ENCODE peak calls at places on chromosomes 12 and 14, in five cellular contexts. One of them, this sample, is unnamed.
A peak's percentile ranks its signal among the peaks of the same experiment; 100 is the strongest.

GRCh38 chr12:54175130-54175963 is 13.4 kb downstream of the SMUG1 start:
- DNase-seq in type B pancreatic cell: no peak
- DNase-seq in psoas muscle: no peak
- DNase-seq in ACHN: no peak
- DNase-seq in stimulated activated CD4-positive, alpha-beta T cell treated with anti-CD3 and anti-CD28 coated beads, Interleukin-12 subunit alpha, Interleukin-12 subunit beta, amount 100 ng/mL, for 24 hours: no peak
- DNase-seq in this sample: no peak

GRCh38 chr12:55736076-55736475 is 6.8 kb upstream of the GDF11 start:
- DNase-seq in ACHN: no peak
- DNase-seq in type B pancreatic cell: no peak
- DNase-seq in psoas muscle: no peak
- DNase-seq in stimulated activated CD4-positive, alpha-beta T cell treated with anti-CD3 and anti-CD28 coated beads, Interleukin-12 subunit alpha, Interleukin-12 subunit beta, amount 100 ng/mL, for 24 hours: no peak
- DNase-seq in this sample: no peak

GRCh38 chr12:15937902-15938301 is 26.8 kb downstream of the DERA start:
- DNase-seq in ACHN: no peak
- DNase-seq in psoas muscle: no peak
- DNase-seq in stimulated activated CD4-positive, alpha-beta T cell treated with anti-CD3 and anti-CD28 coated beads, Interleukin-12 subunit alpha, Interleukin-12 subunit beta, amount 100 ng/mL, for 24 hours: no peak
- DNase-seq in type B pancreatic cell: no peak
- DNase-seq in this sample: no peak

GRCh38 chr12:125140918-125141573 is 75.8 kb downstream of the AACS start:
- DNase-seq in type B pancreatic cell: no peak
- DNase-seq in psoas muscle: no peak
- DNase-seq in ACHN: peak; percentile 81
- DNase-seq in stimulated activated CD4-positive, alpha-beta T cell treated with anti-CD3 and anti-CD28 coated beads, Interleukin-12 subunit alpha, Interleukin-12 subunit beta, amount 100 ng/mL, for 24 hours: no peak
- DNase-seq in this sample: no peak

GRCh38 chr12:130872179-130873096 is 572 bp downstream of the RAN start:
- DNase-seq in ACHN: peak; percentile 44
- DNase-seq in type B pancreatic cell: no peak
- DNase-seq in psoas muscle: peak; percentile 67
- DNase-seq in stimulated activated CD4-positive, alpha-beta T cell treated with anti-CD3 and anti-CD28 coated beads, Interleukin-12 subunit alpha, Interleukin-12 subunit beta, amount 100 ng/mL, for 24 hours: peak; percentile 18
- DNase-seq in this sample: peak; percentile 69

GRCh38 chr14:63535918-63536317 is 7.3 kb downstream of the PPP2R5E start:
- DNase-seq in type B pancreatic cell: no peak
- DNase-seq in psoas muscle: no peak
- DNase-seq in stimulated activated CD4-positive, alpha-beta T cell treated with anti-CD3 and anti-CD28 coated beads, Interleukin-12 subunit alpha, Interleukin-12 subunit beta, amount 100 ng/mL, for 24 hours: no peak
- DNase-seq in ACHN: no peak
- DNase-seq in this sample: no peak

GRCh38 chr14:93759781-93760307 is 28.4 kb downstream of the PRIMA1 start:
- DNase-seq in psoas muscle: peak; percentile 80
- DNase-seq in type B pancreatic cell: no peak
- DNase-seq in ACHN: no peak
- DNase-seq in stimulated activated CD4-positive, alpha-beta T cell treated with anti-CD3 and anti-CD28 coated beads, Interleukin-12 subunit alpha, Interleukin-12 subunit beta, amount 100 ng/mL, for 24 hours: no peak
- DNase-seq in this sample: no peak

GRCh38 chr12:131397493-131398181 is 313.3 kb upstream of the SFSWAP start:
- DNase-seq in type B pancreatic cell: no peak
- DNase-seq in ACHN: no peak
- DNase-seq in stimulated activated CD4-positive, alpha-beta T cell treated with anti-CD3 and anti-CD28 coated beads, Interleukin-12 subunit alpha, Interleukin-12 subunit beta, amount 100 ng/mL, for 24 hours: no peak
- DNase-seq in psoas muscle: no peak
- DNase-seq in this sample: no peak

GRCh38 chr12:26939192-26939832 is 1.0 kb downstream of the FGFR1OP2 start:
- DNase-seq in type B pancreatic cell: no peak
- DNase-seq in stimulated activated CD4-positive, alpha-beta T cell treated with anti-CD3 and anti-CD28 coated beads, Interleukin-12 subunit alpha, Interleukin-12 subunit beta, amount 100 ng/mL, for 24 hours: no peak
- DNase-seq in psoas muscle: no peak
- DNase-seq in ACHN: peak; percentile 32
- DNase-seq in this sample: no peak

GRCh38 chr14:99991306-99991705 is 73.9 kb upstream of the EVL start:
- DNase-seq in type B pancreatic cell: no peak
- DNase-seq in ACHN: no peak
- DNase-seq in stimulated activated CD4-positive, alpha-beta T cell treated with anti-CD3 and anti-CD28 coated beads, Interleukin-12 subunit alpha, Interleukin-12 subunit beta, amount 100 ng/mL, for 24 hours: no peak
- DNase-seq in psoas muscle: no peak
- DNase-seq in this sample: no peak

GRCh38 chr12:104877107-104877705 is 80.9 kb downstream of the SLC41A2 start:
- DNase-seq in ACHN: peak; percentile 51
- DNase-seq in stimulated activated CD4-positive, alpha-beta T cell treated with anti-CD3 and anti-CD28 coated beads, Interleukin-12 subunit alpha, Interleukin-12 subunit beta, amount 100 ng/mL, for 24 hours: no peak
- DNase-seq in psoas muscle: no peak
- DNase-seq in type B pancreatic cell: no peak
- DNase-seq in this sample: peak; percentile 9

GRCh38 chr14:104735830-104736642 is 12.0 kb downstream of the ADSS1 start:
- DNase-seq in stimulated activated CD4-positive, alpha-beta T cell treated with anti-CD3 and anti-CD28 coated beads, Interleukin-12 subunit alpha, Interleukin-12 subunit beta, amount 100 ng/mL, for 24 hours: no peak
- DNase-seq in type B pancreatic cell: no peak
- DNase-seq in psoas muscle: peak; percentile 97
- DNase-seq in ACHN: no peak
- DNase-seq in this sample: no peak

GRCh38 chr12:109518820-109519665 is 41.6 kb downstream of the UBE3B start:
- DNase-seq in ACHN: peak; percentile 65
- DNase-seq in stimulated activated CD4-positive, alpha-beta T cell treated with anti-CD3 and anti-CD28 coated beads, Interleukin-12 subunit alpha, Interleukin-12 subunit beta, amount 100 ng/mL, for 24 hours: peak; percentile 11
- DNase-seq in type B pancreatic cell: no peak
- DNase-seq in psoas muscle: peak; percentile 74
- DNase-seq in this sample: peak; percentile 86

GRCh38 chr12:56120158-56120846 is 2.2 kb downstream of the ZC3H10 start:
- DNase-seq in psoas muscle: no peak
- DNase-seq in stimulated activated CD4-positive, alpha-beta T cell treated with anti-CD3 and anti-CD28 coated beads, Interleukin-12 subunit alpha, Interleukin-12 subunit beta, amount 100 ng/mL, for 24 hours: no peak
- DNase-seq in ACHN: peak; percentile 46
- DNase-seq in type B pancreatic cell: no peak
- DNase-seq in this sample: no peak

GRCh38 chr12:25806271-25806670 is 152.2 kb upstream of the RASSF8 start:
- DNase-seq in ACHN: no peak
- DNase-seq in stimulated activated CD4-positive, alpha-beta T cell treated with anti-CD3 and anti-CD28 coated beads, Interleukin-12 subunit alpha, Interleukin-12 subunit beta, amount 100 ng/mL, for 24 hours: no peak
- DNase-seq in type B pancreatic cell: no peak
- DNase-seq in psoas muscle: no peak
- DNase-seq in this sample: no peak

GRCh38 chr12:131351319-131352028 is 359.4 kb upstream of the SFSWAP start:
- DNase-seq in ACHN: no peak
- DNase-seq in stimulated activated CD4-positive, alpha-beta T cell treated with anti-CD3 and anti-CD28 coated beads, Interleukin-12 subunit alpha, Interleukin-12 subunit beta, amount 100 ng/mL, for 24 hours: no peak
- DNase-seq in psoas muscle: no peak
- DNase-seq in type B pancreatic cell: no peak
- DNase-seq in this sample: peak; percentile 41

GRCh38 chr12:75704664-75705063 is 193.3 kb upstream of the KRR1 start:
- DNase-seq in type B pancreatic cell: no peak
- DNase-seq in psoas muscle: no peak
- DNase-seq in stimulated activated CD4-positive, alpha-beta T cell treated with anti-CD3 and anti-CD28 coated beads, Interleukin-12 subunit alpha, Interleukin-12 subunit beta, amount 100 ng/mL, for 24 hours: no peak
- DNase-seq in ACHN: no peak
- DNase-seq in this sample: no peak

GRCh38 chr12:22529281-22530060 is 14.9 kb downstream of the C2CD5 start:
- DNase-seq in type B pancreatic cell: no peak
- DNase-seq in psoas muscle: no peak
- DNase-seq in ACHN: peak; percentile 76
- DNase-seq in stimulated activated CD4-positive, alpha-beta T cell treated with anti-CD3 and anti-CD28 coated beads, Interleukin-12 subunit alpha, Interleukin-12 subunit beta, amount 100 ng/mL, for 24 hours: no peak
- DNase-seq in this sample: peak; percentile 25

GRCh38 chr14:89684139-89684538 is 267.1 kb upstream of the FOXN3 start:
- DNase-seq in type B pancreatic cell: no peak
- DNase-seq in stimulated activated CD4-positive, alpha-beta T cell treated with anti-CD3 and anti-CD28 coated beads, Interleukin-12 subunit alpha, Interleukin-12 subunit beta, amount 100 ng/mL, for 24 hours: no peak
- DNase-seq in ACHN: no peak
- DNase-seq in psoas muscle: no peak
- DNase-seq in this sample: no peak

GRCh38 chr14:103136388-103137271 is 13.4 kb downstream of the TNFAIP2 start:
- DNase-seq in ACHN: peak; percentile 77
- DNase-seq in psoas muscle: peak; percentile 44
- DNase-seq in stimulated activated CD4-positive, alpha-beta T cell treated with anti-CD3 and anti-CD28 coated beads, Interleukin-12 subunit alpha, Interleukin-12 subunit beta, amount 100 ng/mL, for 24 hours: no peak
- DNase-seq in type B pancreatic cell: no peak
- DNase-seq in this sample: peak; percentile 76